ENCODE peak calls at places on chromosomes 16 and 17, in four cellular contexts. One of them, this sample, is unnamed.

GRCh38 chr17:34156401-34156740 is 98.7 kb upstream of the CCL2 start:
- DNase-seq in suprapubic skin: no peak
- DNase-seq in transverse colon: no peak
- DNase-seq in astrocyte of the spinal cord: no peak
- DNase-seq in this sample: no peak

GRCh38 chr16:80902306-80903154 is 98.1 kb upstream of the CDYL2 start:
- DNase-seq in suprapubic skin: no peak
- DNase-seq in transverse colon: no peak
- DNase-seq in astrocyte of the spinal cord: no peak
- DNase-seq in this sample: no peak

GRCh38 chr16:83227336-83227735 is 580.4 kb upstream of the HSBP1 start:
- DNase-seq in suprapubic skin: no peak
- DNase-seq in transverse colon: no peak
- DNase-seq in astrocyte of the spinal cord: no peak
- DNase-seq in this sample: no peak

GRCh38 chr16:57186630-57187507 is 740 bp downstream of the RSPRY1 start:
- DNase-seq in suprapubic skin: no peak
- DNase-seq in transverse colon: peak
- DNase-seq in astrocyte of the spinal cord: peak
- DNase-seq in this sample: no peak

GRCh38 chr17:10061131-10061581 is 137.2 kb downstream of the GAS7 start:
- DNase-seq in suprapubic skin: peak
- DNase-seq in transverse colon: no peak
- DNase-seq in astrocyte of the spinal cord: peak
- DNase-seq in this sample: peak

GRCh38 chr17:2926019-2926650 is 129.9 kb downstream of the RAP1GAP2 start:
- DNase-seq in suprapubic skin: no peak
- DNase-seq in transverse colon: no peak
- DNase-seq in astrocyte of the spinal cord: no peak
- DNase-seq in this sample: peak

GRCh38 chr16:13630292-13630850 is 289.6 kb upstream of the ERCC4 start:
- DNase-seq in suprapubic skin: no peak
- DNase-seq in transverse colon: no peak
- DNase-seq in astrocyte of the spinal cord: no peak
- DNase-seq in this sample: no peak

GRCh38 chr16:29857133-29857760 is 5.8 kb downstream of the CDIPT start:
- DNase-seq in suprapubic skin: no peak
- DNase-seq in transverse colon: no peak
- DNase-seq in astrocyte of the spinal cord: peak
- DNase-seq in this sample: peak

GRCh38 chr17:80931421-80932265 is 60.0 kb upstream of the CHMP6 start:
- DNase-seq in suprapubic skin: no peak
- DNase-seq in transverse colon: no peak
- DNase-seq in astrocyte of the spinal cord: peak
- DNase-seq in this sample: peak

GRCh38 chr16:89410794-89411309 is 79.5 kb downstream of the ANKRD11 start:
- DNase-seq in suprapubic skin: no peak
- DNase-seq in transverse colon: peak
- DNase-seq in astrocyte of the spinal cord: peak
- DNase-seq in this sample: peak

GRCh38 chr16:4892356-4893102 is 44.4 kb downstream of the PPL start:
- DNase-seq in suprapubic skin: no peak
- DNase-seq in transverse colon: no peak
- DNase-seq in astrocyte of the spinal cord: peak
- DNase-seq in this sample: no peak

GRCh38 chr17:13704333-13704732 is 102.6 kb upstream of the HS3ST3A1 start:
- DNase-seq in suprapubic skin: no peak
- DNase-seq in transverse colon: no peak
- DNase-seq in astrocyte of the spinal cord: peak
- DNase-seq in this sample: no peak

GRCh38 chr17:43216762-43217613 is 5.3 kb downstream of the TMEM106A start:
- DNase-seq in suprapubic skin: no peak
- DNase-seq in transverse colon: no peak
- DNase-seq in astrocyte of the spinal cord: no peak
- DNase-seq in this sample: no peak

GRCh38 chr17:17555151-17555550 is 36.4 kb downstream of the PEMT start:
- DNase-seq in suprapubic skin: no peak
- DNase-seq in transverse colon: no peak
- DNase-seq in astrocyte of the spinal cord: no peak
- DNase-seq in this sample: no peak

GRCh38 chr16:73026754-73027654 is 20.9 kb downstream of the ZFHX3 start:
- DNase-seq in suprapubic skin: no peak
- DNase-seq in transverse colon: no peak
- DNase-seq in astrocyte of the spinal cord: no peak
- DNase-seq in this sample: no peak

GRCh38 chr17:42472709-42473521 is 14.2 kb downstream of the ATP6V0A1 start:
- DNase-seq in suprapubic skin: no peak
- DNase-seq in transverse colon: no peak
- DNase-seq in astrocyte of the spinal cord: peak
- DNase-seq in this sample: peak

GRCh38 chr17:57357392-57357784 is 101.1 kb downstream of the MSI2 start:
- DNase-seq in suprapubic skin: no peak
- DNase-seq in transverse colon: peak
- DNase-seq in astrocyte of the spinal cord: peak
- DNase-seq in this sample: no peak

GRCh38 chr17:62629556-62630364 is 2.3 kb downstream of the MRC2 start:
- DNase-seq in suprapubic skin: no peak
- DNase-seq in transverse colon: no peak
- DNase-seq in astrocyte of the spinal cord: no peak
- DNase-seq in this sample: no peak

GRCh38 chr16:68367034-68367433 is 56.2 kb downstream of the PRMT7 start:
- DNase-seq in suprapubic skin: no peak
- DNase-seq in transverse colon: peak
- DNase-seq in astrocyte of the spinal cord: peak
- DNase-seq in this sample: peak

GRCh38 chr17:1055751-1056645 is 59.1 kb downstream of the TIMM22 start:
- DNase-seq in suprapubic skin: no peak
- DNase-seq in transverse colon: peak
- DNase-seq in astrocyte of the spinal cord: peak
- DNase-seq in this sample: peak

GRCh38 chr17:80453126-80453979 is 23.1 kb downstream of the NPTX1 start:
- DNase-seq in suprapubic skin: no peak
- DNase-seq in transverse colon: no peak
- DNase-seq in astrocyte of the spinal cord: no peak
- DNase-seq in this sample: no peak

GRCh38 chr17:22703204-22703603 is 1010.9 kb downstream of the KCNJ18 start:
- DNase-seq in suprapubic skin: no peak
- DNase-seq in transverse colon: no peak
- DNase-seq in astrocyte of the spinal cord: no peak
- DNase-seq in this sample: no peak

GRCh38 chr16:87850009-87851006 is 19.0 kb downstream of the SLC7A5 start:
- DNase-seq in suprapubic skin: no peak
- DNase-seq in transverse colon: peak
- DNase-seq in astrocyte of the spinal cord: peak
- DNase-seq in this sample: no peak

DNA sequence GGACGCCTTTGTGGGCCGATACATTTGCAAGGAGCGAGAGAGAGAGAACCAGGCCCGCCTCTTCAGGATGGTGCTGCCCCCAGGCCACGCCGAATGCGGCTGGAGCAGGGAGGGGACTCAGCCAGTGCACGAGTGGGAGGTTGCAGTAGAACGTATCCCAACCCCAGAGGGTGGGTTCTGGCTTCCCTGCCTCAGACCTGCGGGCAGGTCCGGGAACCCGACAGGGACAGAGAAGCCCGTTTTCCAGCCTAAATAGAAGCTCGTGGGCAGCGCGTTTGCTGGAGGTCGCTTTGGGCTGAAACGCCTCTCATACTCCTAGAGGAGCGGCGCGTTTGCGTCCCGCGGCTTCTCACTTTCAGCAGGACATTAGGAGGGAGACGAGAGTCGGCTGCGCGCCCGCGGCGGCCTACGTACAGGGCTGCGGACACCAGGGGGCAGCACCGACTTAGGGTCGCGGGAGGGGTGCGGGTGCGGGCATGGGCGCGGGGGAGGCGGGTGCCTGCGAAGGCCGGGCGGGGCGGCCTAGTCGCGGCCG is 11.0 kb downstream of the TBX2 start:
- DNase-seq in suprapubic skin: peak
- DNase-seq in transverse colon: peak
- DNase-seq in astrocyte of the spinal cord: peak
- DNase-seq in this sample: peak
- TF ChIP-seq CTCF in suprapubic skin: no peak
- TF ChIP-seq CTCF in transverse colon: peak
- TF ChIP-seq CTCF in astrocyte of the spinal cord: peak
- TF ChIP-seq CTCF in this sample: peak

GRCh38 chr17:68061512-68062313 is 26.2 kb downstream of the KPNA2 start:
- DNase-seq in suprapubic skin: no peak
- DNase-seq in transverse colon: no peak
- DNase-seq in astrocyte of the spinal cord: no peak
- DNase-seq in this sample: no peak

GRCh38 chr17:68060336-68060735 is 24.8 kb downstream of the KPNA2 start:
- DNase-seq in suprapubic skin: no peak
- DNase-seq in transverse colon: no peak
- DNase-seq in astrocyte of the spinal cord: no peak
- DNase-seq in this sample: no peak

GRCh38 chr17:68053237-68054030 is 17.9 kb downstream of the KPNA2 start:
- DNase-seq in suprapubic skin: peak
- DNase-seq in transverse colon: no peak
- DNase-seq in astrocyte of the spinal cord: peak
- DNase-seq in this sample: peak

GRCh38 chr17:68054296-68054900 is 18.9 kb downstream of the KPNA2 start:
- DNase-seq in suprapubic skin: no peak
- DNase-seq in transverse colon: no peak
- DNase-seq in astrocyte of the spinal cord: peak
- DNase-seq in this sample: no peak

GRCh38 chr17:68057531-68057952 is 22.0 kb downstream of the KPNA2 start:
- DNase-seq in suprapubic skin: no peak
- DNase-seq in transverse colon: peak
- DNase-seq in astrocyte of the spinal cord: peak
- DNase-seq in this sample: no peak
- TF ChIP-seq CTCF in suprapubic skin: no peak
- TF ChIP-seq CTCF in transverse colon: peak
- TF ChIP-seq CTCF in astrocyte of the spinal cord: peak
- TF ChIP-seq CTCF in this sample: peak

GRCh38 chr16:31190061-31190460 is 10.1 kb downstream of the FUS start:
- DNase-seq in suprapubic skin: no peak
- DNase-seq in transverse colon: no peak
- DNase-seq in astrocyte of the spinal cord: no peak
- DNase-seq in this sample: no peak

GRCh38 chr16:31190818-31191444 is 11.0 kb downstream of the FUS start:
- DNase-seq in suprapubic skin: no peak
- DNase-seq in transverse colon: no peak
- DNase-seq in astrocyte of the spinal cord: no peak
- DNase-seq in this sample: no peak

GRCh38 chr16:31193874-31194273 is 8.7 kb downstream of the PYCARD start:
- DNase-seq in suprapubic skin: no peak
- DNase-seq in transverse colon: no peak
- DNase-seq in astrocyte of the spinal cord: no peak
- DNase-seq in this sample: no peak

GRCh38 chr16:31192856-31193642 is 9.5 kb downstream of the PYCARD start:
- DNase-seq in suprapubic skin: no peak
- DNase-seq in transverse colon: no peak
- DNase-seq in astrocyte of the spinal cord: no peak
- DNase-seq in this sample: no peak

GRCh38 chr16:31191697-31192428 is 10.7 kb downstream of the PYCARD start:
- DNase-seq in suprapubic skin: no peak
- DNase-seq in transverse colon: no peak
- DNase-seq in astrocyte of the spinal cord: no peak
- DNase-seq in this sample: no peak
- TF ChIP-seq CTCF in suprapubic skin: no peak
- TF ChIP-seq CTCF in transverse colon: no peak
- TF ChIP-seq CTCF in astrocyte of the spinal cord: no peak
- TF ChIP-seq CTCF in this sample: no peak

GRCh38 chr16:72021043-72021442 is 12.5 kb downstream of the DHODH start:
- DNase-seq in suprapubic skin: no peak
- DNase-seq in transverse colon: no peak
- DNase-seq in astrocyte of the spinal cord: no peak
- DNase-seq in this sample: no peak
- TF ChIP-seq CTCF in suprapubic skin: no peak
- TF ChIP-seq CTCF in transverse colon: no peak
- TF ChIP-seq CTCF in astrocyte of the spinal cord: peak
- TF ChIP-seq CTCF in this sample: peak

DNA sequence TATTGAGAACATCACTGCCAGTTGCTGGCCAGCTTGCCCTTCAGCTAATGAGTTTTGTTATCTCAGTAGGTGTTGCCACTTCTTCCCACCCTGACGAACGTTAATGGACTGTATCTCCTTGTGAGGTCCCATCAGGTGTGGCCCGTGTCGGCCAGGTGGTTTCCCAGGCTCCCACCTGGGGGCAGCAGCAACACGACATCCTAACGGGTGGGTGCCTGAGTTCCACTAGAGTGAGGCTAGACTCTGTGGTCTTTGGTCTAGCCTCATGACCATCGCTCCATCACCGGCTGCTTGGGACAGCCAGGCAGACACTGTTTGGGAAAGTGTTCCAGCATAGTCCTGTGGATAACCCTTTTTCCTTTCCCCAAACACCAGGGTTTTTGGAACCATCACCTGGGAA is 45.6 kb upstream of the LCMT1 start:
- DNase-seq in suprapubic skin: no peak
- DNase-seq in transverse colon: no peak
- DNase-seq in astrocyte of the spinal cord: no peak
- DNase-seq in this sample: no peak
- TF ChIP-seq CTCF in suprapubic skin: no peak
- TF ChIP-seq CTCF in transverse colon: no peak
- TF ChIP-seq CTCF in astrocyte of the spinal cord: no peak
- TF ChIP-seq CTCF in this sample: no peak

GRCh38 chr17:61411114-61411943 is 11.7 kb downstream of the TBX2 start:
- DNase-seq in suprapubic skin: peak
- DNase-seq in transverse colon: peak
- DNase-seq in astrocyte of the spinal cord: peak
- DNase-seq in this sample: peak
- TF ChIP-seq CTCF in suprapubic skin: no peak
- TF ChIP-seq CTCF in transverse colon: no peak
- TF ChIP-seq CTCF in astrocyte of the spinal cord: peak
- TF ChIP-seq CTCF in this sample: peak

GRCh38 chr16:77037696-77038347 is 153.2 kb upstream of the MON1B start:
- DNase-seq in suprapubic skin: no peak
- DNase-seq in transverse colon: no peak
- DNase-seq in astrocyte of the spinal cord: no peak
- DNase-seq in this sample: no peak

GRCh38 chr16:77041468-77041867 is 149.5 kb upstream of the MON1B start:
- DNase-seq in suprapubic skin: no peak
- DNase-seq in transverse colon: no peak
- DNase-seq in astrocyte of the spinal cord: no peak
- DNase-seq in this sample: no peak

GRCh38 chr16:77043076-77043475 is 147.9 kb upstream of the MON1B start:
- DNase-seq in suprapubic skin: no peak
- DNase-seq in transverse colon: no peak
- DNase-seq in astrocyte of the spinal cord: peak
- DNase-seq in this sample: peak
- TF ChIP-seq CTCF in suprapubic skin: no peak
- TF ChIP-seq CTCF in transverse colon: no peak
- TF ChIP-seq CTCF in astrocyte of the spinal cord: peak
- TF ChIP-seq CTCF in this sample: peak

This sample was measured in AG09319.